ENCODE peak calls at places on chromosome 20, in ten cellular contexts. I is cardiac muscle cell, M is left lung, D is ovary, G is neural progenitor cell, X is left ventricle myocardium inferior, K is tibial nerve, Z is endothelial cell, V is foreskin fibroblast, Y is A549. P is an unnamed sample.

GRCh38 chr20:34639755-34640222 is 37.1 kb downstream of the PIGU start:
- DNase-seq in I (peak; percentile 2), M (no peak), D (no peak), G (no peak), X (no peak), K (no peak), Z (no peak), V (no peak), Y (no peak), P (no peak)

GRCh38 chr20:35174458-35175216 is 2.8 kb downstream of the PROCR start:
- DNase-seq in I (no peak), M (no peak), D (no peak), G (peak; percentile 35), X (no peak), K (no peak), Z (no peak), V (no peak), Y (peak; percentile 37), P (peak; percentile 65)

GRCh38 chr20:15699431-15700146 is 873.7 kb downstream of the KIF16B start:
- DNase-seq in I (no peak), M (no peak), D (peak; percentile 14), G (no peak), X (no peak), K (no peak), Z (no peak), V (no peak), Y (no peak), P (no peak)

GRCh38 chr20:4592316-4593148 is 129.2 kb upstream of the PRND start:
- DNase-seq in I (peak; percentile 73), M (peak; percentile 91), D (peak; percentile 14), G (peak; percentile 75), X (peak; percentile 41), K (no peak), Z (peak; percentile 89), V (peak; percentile 77), Y (peak; percentile 78), P (peak; percentile 84)

GRCh38 chr20:3798405-3798768 is 2.3 kb downstream of the CDC25B start:
- DNase-seq in I (no peak), M (no peak), D (no peak), G (no peak), X (no peak), K (no peak), Z (no peak), V (no peak), Y (no peak), P (peak; percentile 62)

GRCh38 chr20:44993343-44993742 is 27.0 kb downstream of the STK4 start:
- DNase-seq in I (no peak), M (no peak), D (no peak), G (no peak), X (no peak), K (no peak), Z (no peak), V (no peak), Y (no peak), P (no peak)

GRCh38 chr20:1451092-1451491 is 15.6 kb downstream of the NSFL1C start:
- DNase-seq in I (no peak), M (no peak), D (no peak), G (no peak), X (no peak), K (no peak), Z (no peak), V (no peak), Y (no peak), P (no peak)

GRCh38 chr20:11853359-11853758 is 64.3 kb upstream of the BTBD3 start:
- DNase-seq in I (no peak), M (no peak), D (no peak), G (no peak), X (no peak), K (no peak), Z (no peak), V (no peak), Y (no peak), P (no peak)

GRCh38 chr20:6381887-6382286 is 259.1 kb upstream of the FERMT1 start:
- DNase-seq in I (peak; percentile 74), M (no peak), D (no peak), G (peak; percentile 75), X (no peak), K (no peak), Z (peak; percentile 8), V (no peak), Y (peak; percentile 11), P (no peak)

GRCh38 chr20:46749164-46749563 is 39.7 kb downstream of the SLC2A10 start:
- DNase-seq in I (no peak), M (no peak), D (no peak), G (no peak), X (no peak), K (no peak), Z (no peak), V (no peak), Y (no peak), P (no peak)

GRCh38 chr20:44734938-44735337 is 10.7 kb upstream of the KCNK15 start:
- DNase-seq in I (peak; percentile 41), M (no peak), D (no peak), G (peak; percentile 47), X (no peak), K (no peak), Z (peak; percentile 32), V (peak; percentile 88), Y (peak; percentile 81), P (no peak)

GRCh38 chr20:48621256-48622078 is 206.3 kb downstream of the PREX1 start:
- DNase-seq in I (no peak), M (peak; percentile 73), D (no peak), G (no peak), X (no peak), K (no peak), Z (no peak), V (peak; percentile 44), Y (peak; percentile 62), P (peak; percentile 74)

GRCh38 chr20:63502671-63503172 is 3.8 kb upstream of the EEF1A2 start:
- DNase-seq in I (no peak), M (peak; percentile 67), D (no peak), G (no peak), X (no peak), K (no peak), Z (no peak), V (no peak), Y (no peak), P (no peak)

GRCh38 chr20:62900692-62901584 is 25.4 kb downstream of the DIDO1 start:
- DNase-seq in I (no peak), M (no peak), D (no peak), G (peak; percentile 42), X (no peak), K (no peak), Z (peak; percentile 43), V (peak; percentile 47), Y (peak; percentile 49), P (no peak)

GRCh38 chr20:63350196-63350595 is 11.0 kb downstream of the CHRNA4 start:
- DNase-seq in I (no peak), M (peak; percentile 63), D (no peak), G (no peak), X (no peak), K (no peak), Z (no peak), V (no peak), Y (no peak), P (no peak)

GRCh38 chr20:37574199-37574890 is 46.7 kb upstream of the BLCAP start:
- DNase-seq in I (no peak), M (no peak), D (no peak), G (no peak), X (no peak), K (no peak), Z (no peak), V (peak; percentile 35), Y (no peak), P (no peak)

GRCh38 chr20:50470249-50470858 is 39.8 kb upstream of the PTPN1 start:
- DNase-seq in I (no peak), M (no peak), D (no peak), G (no peak), X (no peak), K (no peak), Z (no peak), V (peak; percentile 69), Y (no peak), P (no peak)

GRCh38 chr20:60206259-60206658 is 248.0 kb downstream of the CDH26 start:
- DNase-seq in I (peak; percentile 27), M (no peak), D (no peak), G (peak; percentile 67), X (no peak), K (no peak), Z (peak; percentile 45), V (peak; percentile 53), Y (peak; percentile 27), P (no peak)
- TF ChIP-seq CTCF in I (peak; percentile 10), M (no peak), D (no peak), G (peak; percentile 48), X (peak; percentile 24), K (no peak), Z (no peak), V (peak; percentile 66), Y (peak; percentile 19), P (no peak)

GRCh38 chr20:13610205-13610604 is 28.5 kb downstream of the TASP1 start:
- DNase-seq in I (peak; percentile 55), M (no peak), D (no peak), G (peak; percentile 50), X (no peak), K (no peak), Z (peak; percentile 14), V (no peak), Y (peak; percentile 38), P (no peak)
- TF ChIP-seq CTCF in I (no peak), M (no peak), D (no peak), G (peak; percentile 52), X (no peak), K (peak; percentile 11), Z (no peak), V (no peak), Y (no peak), P (no peak)

DNA sequence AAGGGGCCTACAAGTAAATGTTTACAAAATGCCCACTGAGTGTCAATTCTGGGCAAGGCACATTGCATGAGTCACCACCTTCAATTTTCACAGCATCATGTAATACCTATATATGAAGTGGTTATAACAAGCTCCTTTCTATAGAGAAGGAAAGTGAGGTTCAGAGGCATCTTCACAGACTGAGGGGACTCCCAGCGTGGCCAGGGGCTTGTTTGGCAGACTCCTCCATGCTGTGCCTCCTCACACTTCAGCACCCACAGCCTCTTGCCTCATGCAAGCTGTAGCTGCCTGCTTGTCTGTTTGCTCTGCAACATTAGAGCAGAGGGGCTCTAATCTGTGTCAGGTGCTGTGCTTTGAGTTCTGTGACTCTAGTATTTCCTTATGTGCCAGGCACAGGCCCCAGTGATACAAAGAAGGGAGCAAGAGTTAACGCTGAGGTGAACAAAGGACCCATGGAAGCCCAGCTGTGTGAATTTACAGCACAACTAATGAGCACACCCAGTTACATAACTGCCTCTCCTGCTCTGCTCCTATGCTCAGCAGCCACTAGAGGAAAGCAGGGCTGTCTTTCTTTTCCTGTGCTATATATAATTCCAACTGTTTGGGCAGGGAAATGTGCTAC is 72.3 kb downstream of the ZHX3 start:
- DNase-seq in I (peak; percentile 32), M (no peak), D (peak; percentile 28), G (peak; percentile 87), X (no peak), K (no peak), Z (no peak), V (peak; percentile 46), Y (no peak), P (no peak)
- TF ChIP-seq CTCF in I (no peak), M (no peak), D (no peak), G (peak; percentile 18), X (peak; percentile 60), K (peak; percentile 7), Z (no peak), V (no peak), Y (no peak), P (no peak)

DNA sequence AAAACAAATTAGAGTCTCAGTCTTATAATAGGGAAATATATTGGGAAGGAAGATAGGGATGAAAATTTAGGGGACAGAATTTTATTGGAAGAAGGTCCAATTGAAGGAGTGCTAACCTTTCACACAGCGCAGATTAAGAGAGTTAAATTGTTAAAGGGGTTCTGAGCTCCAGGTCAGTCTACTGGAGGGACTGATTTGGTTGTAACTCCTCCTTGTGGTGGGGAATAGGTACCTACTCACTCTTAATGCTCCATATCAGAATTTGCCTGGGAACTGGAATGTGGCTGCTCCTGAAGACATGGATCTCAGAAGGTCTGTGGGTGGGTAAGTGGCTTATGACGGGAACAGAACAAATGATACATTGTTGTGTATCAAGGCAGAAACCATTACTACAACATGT is 143.5 kb downstream of the FLRT3 start:
- DNase-seq in I (no peak), M (no peak), D (no peak), G (peak; percentile 22), X (no peak), K (no peak), Z (no peak), V (no peak), Y (peak; percentile 21), P (no peak)
- TF ChIP-seq CTCF in I (no peak), M (no peak), D (no peak), G (peak; percentile 23), X (no peak), K (no peak), Z (no peak), V (no peak), Y (no peak), P (no peak)

P was measured in spleen.